ENCODE peak calls at places on chromosomes 11 and 22, in ten cellular contexts. One of them, this sample, is unnamed.

GRCh38 chr11:10413268-10413667 is 41.8 kb upstream of the AMPD3 start:
- DNase-seq in activated CD4-positive, alpha-beta T cell treated with anti-CD3 and anti-CD28 coated beads for 1 hour: no peak
- DNase-seq in fibroblast of pulmonary artery: no peak
- DNase-seq in sigmoid colon: no peak
- DNase-seq in sciatic nerve: no peak
- DNase-seq in ovary: no peak
- DNase-seq in cardiac fibroblast: no peak
- DNase-seq in heart left ventricle: no peak
- DNase-seq in NCI-H460: no peak
- DNase-seq in MM.1S: peak; percentile 86
- DNase-seq in this sample: no peak

GRCh38 chr22:36365020-36365411 is 22.8 kb downstream of the MYH9 start:
- DNase-seq in activated CD4-positive, alpha-beta T cell treated with anti-CD3 and anti-CD28 coated beads for 1 hour: peak; percentile 81
- DNase-seq in fibroblast of pulmonary artery: peak; percentile 97
- DNase-seq in sigmoid colon: peak; percentile 90
- DNase-seq in sciatic nerve: no peak
- DNase-seq in ovary: no peak
- DNase-seq in cardiac fibroblast: peak; percentile 93
- DNase-seq in heart left ventricle: no peak
- DNase-seq in NCI-H460: peak; percentile 68
- DNase-seq in MM.1S: no peak
- DNase-seq in this sample: peak; percentile 66

GRCh38 chr11:12248330-12248729 is 129.0 kb upstream of the PARVA start:
- DNase-seq in activated CD4-positive, alpha-beta T cell treated with anti-CD3 and anti-CD28 coated beads for 1 hour: no peak
- DNase-seq in fibroblast of pulmonary artery: peak; percentile 62
- DNase-seq in sigmoid colon: peak; percentile 92
- DNase-seq in sciatic nerve: peak; percentile 82
- DNase-seq in ovary: peak; percentile 88
- DNase-seq in cardiac fibroblast: peak; percentile 69
- DNase-seq in heart left ventricle: peak; percentile 83
- DNase-seq in NCI-H460: no peak
- DNase-seq in MM.1S: no peak
- DNase-seq in this sample: peak; percentile 95

GRCh38 chr11:1732421-1733008 is 17.9 kb downstream of the IFITM10 start:
- DNase-seq in activated CD4-positive, alpha-beta T cell treated with anti-CD3 and anti-CD28 coated beads for 1 hour: no peak
- DNase-seq in fibroblast of pulmonary artery: no peak
- DNase-seq in sigmoid colon: no peak
- DNase-seq in sciatic nerve: peak; percentile 31
- DNase-seq in ovary: no peak
- DNase-seq in cardiac fibroblast: no peak
- DNase-seq in heart left ventricle: no peak
- DNase-seq in NCI-H460: no peak
- DNase-seq in MM.1S: no peak
- DNase-seq in this sample: no peak

GRCh38 chr11:64124147-64124546 is 41.8 kb downstream of the MACROD1 start:
- DNase-seq in activated CD4-positive, alpha-beta T cell treated with anti-CD3 and anti-CD28 coated beads for 1 hour: no peak
- DNase-seq in fibroblast of pulmonary artery: no peak
- DNase-seq in sigmoid colon: no peak
- DNase-seq in sciatic nerve: no peak
- DNase-seq in ovary: no peak
- DNase-seq in cardiac fibroblast: no peak
- DNase-seq in heart left ventricle: no peak
- DNase-seq in NCI-H460: no peak
- DNase-seq in MM.1S: no peak
- DNase-seq in this sample: no peak

GRCh38 chr11:45664376-45665205 is 831 bp downstream of the CHST1 start:
- DNase-seq in activated CD4-positive, alpha-beta T cell treated with anti-CD3 and anti-CD28 coated beads for 1 hour: no peak
- DNase-seq in fibroblast of pulmonary artery: no peak
- DNase-seq in sigmoid colon: peak; percentile 64
- DNase-seq in sciatic nerve: no peak
- DNase-seq in ovary: peak; percentile 49
- DNase-seq in cardiac fibroblast: no peak
- DNase-seq in heart left ventricle: no peak
- DNase-seq in NCI-H460: no peak
- DNase-seq in MM.1S: no peak
- DNase-seq in this sample: peak; percentile 58

GRCh38 chr11:3986301-3986700 is 108.3 kb upstream of the RRM1 start:
- DNase-seq in activated CD4-positive, alpha-beta T cell treated with anti-CD3 and anti-CD28 coated beads for 1 hour: no peak
- DNase-seq in fibroblast of pulmonary artery: no peak
- DNase-seq in sigmoid colon: no peak
- DNase-seq in sciatic nerve: no peak
- DNase-seq in ovary: no peak
- DNase-seq in cardiac fibroblast: no peak
- DNase-seq in heart left ventricle: no peak
- DNase-seq in NCI-H460: no peak
- DNase-seq in MM.1S: no peak
- DNase-seq in this sample: no peak

GRCh38 chr11:19311306-19312030 is 70.7 kb upstream of the E2F8 start:
- DNase-seq in activated CD4-positive, alpha-beta T cell treated with anti-CD3 and anti-CD28 coated beads for 1 hour: no peak
- DNase-seq in fibroblast of pulmonary artery: peak; percentile 71
- DNase-seq in sigmoid colon: peak; percentile 75
- DNase-seq in sciatic nerve: peak; percentile 87
- DNase-seq in ovary: peak; percentile 47
- DNase-seq in cardiac fibroblast: peak; percentile 70
- DNase-seq in heart left ventricle: peak; percentile 65
- DNase-seq in NCI-H460: peak; percentile 48
- DNase-seq in MM.1S: peak; percentile 56
- DNase-seq in this sample: peak; percentile 85